ENCODE peak calls at places on chromosomes 4 and X, in six cellular contexts. X is ovary, E is AG09319, Z is neural crest cell, Q is foreskin fibroblast, G is coronary artery. P is an unnamed sample.

GRCh38 chr4:122827258-122827887 is 742 bp downstream of the FGF2 start:
- DNase-seq in X (peak), E (no peak), Z (peak), Q (peak), G (peak), P (peak)

GRCh38 chrX:70089575-70090297 is 27.5 kb downstream of the OTUD6A start:
- DNase-seq in X (no peak), E (no peak), Z (no peak), Q (peak), G (no peak), P (no peak)

GRCh38 chr4:104591505-104591904 is 96.8 kb upstream of the CXXC4 start:
- DNase-seq in X (no peak), E (no peak), Z (peak), Q (no peak), G (no peak), P (no peak)

GRCh38 chr4:140152760-140153418 is 1.1 kb downstream of the MAML3 start:
- DNase-seq in X (peak), E (no peak), Z (peak), Q (peak), G (peak), P (peak)

GRCh38 chr4:161454860-161455259 is 708.9 kb downstream of the FSTL5 start:
- DNase-seq in X (no peak), E (no peak), Z (no peak), Q (no peak), G (no peak), P (no peak)

GRCh38 chrX:121763671-121764070 is 716.3 kb downstream of the GLUD2 start:
- DNase-seq in X (no peak), E (no peak), Z (no peak), Q (no peak), G (no peak), P (no peak)

GRCh38 chrX:132591719-132592275 is 103.0 kb upstream of the MBNL3 start:
- DNase-seq in X (no peak), E (no peak), Z (no peak), Q (no peak), G (no peak), P (no peak)

GRCh38 chrX:150643271-150643670 is 49.9 kb upstream of the MTMR1 start:
- DNase-seq in X (no peak), E (no peak), Z (no peak), Q (no peak), G (no peak), P (no peak)

GRCh38 chrX:54808109-54808604 is 612 bp downstream of the MAGED2 start:
- DNase-seq in X (peak), E (peak), Z (peak), Q (no peak), G (peak), P (peak)

GRCh38 chrX:39894626-39895025 is 203.1 kb downstream of the BCOR start:
- DNase-seq in X (no peak), E (no peak), Z (no peak), Q (no peak), G (no peak), P (peak)

GRCh38 chr4:27278615-27279014 is 418.0 kb downstream of the STIM2 start:
- DNase-seq in X (no peak), E (no peak), Z (peak), Q (no peak), G (no peak), P (peak)

GRCh38 chr4:69039071-69039470 is 57.2 kb upstream of the UGT2B7 start:
- DNase-seq in X (no peak), E (no peak), Z (no peak), Q (no peak), G (no peak), P (no peak)

GRCh38 chrX:47637546-47638195 is 7.9 kb upstream of the CFP start:
- DNase-seq in X (no peak), E (no peak), Z (no peak), Q (no peak), G (no peak), P (no peak)

GRCh38 chr4:24032371-24032989 is 142.6 kb upstream of the PPARGC1A start:
- DNase-seq in X (no peak), E (no peak), Z (no peak), Q (no peak), G (no peak), P (peak)

GRCh38 chr4:74117024-74117534 is 18.1 kb upstream of the CXCL2 start:
- DNase-seq in X (peak), E (peak), Z (no peak), Q (peak), G (peak), P (peak)

GRCh38 chr4:185573651-185574199 is 38.4 kb upstream of the PDLIM3 start:
- DNase-seq in X (no peak), E (no peak), Z (no peak), Q (peak), G (no peak), P (peak)

GRCh38 chrX:74421181-74422028 is at the start of gene SLC16A2:
- DNase-seq in X (peak), E (peak), Z (peak), Q (peak), G (peak), P (peak)

GRCh38 chr4:175871774-175872405 is 59.8 kb upstream of the GPM6A start:
- DNase-seq in X (no peak), E (no peak), Z (no peak), Q (no peak), G (no peak), P (no peak)

DNA sequence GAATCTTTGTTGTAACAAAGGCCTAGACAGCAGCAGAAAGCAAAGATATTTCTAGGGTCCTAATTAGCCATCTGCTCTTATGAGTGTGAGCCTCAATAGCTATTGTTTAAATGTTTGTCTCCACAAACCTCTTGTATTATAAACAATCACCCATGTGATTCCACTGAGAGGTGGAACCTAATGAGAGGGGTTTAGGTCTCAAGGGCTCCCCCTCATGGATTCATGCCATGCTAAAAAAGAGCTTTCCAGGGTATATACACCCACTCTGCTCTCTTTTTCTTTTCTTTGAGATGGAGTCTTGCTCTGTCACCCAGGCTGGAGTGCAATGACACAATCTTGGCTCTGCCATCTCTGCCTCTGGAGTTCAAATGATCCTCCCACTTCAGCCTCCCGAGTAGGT is 42.1 kb downstream of the TRIM61 start:
- DNase-seq in X (no peak), E (no peak), Z (no peak), Q (no peak), G (no peak), P (peak)
- TF ChIP-seq CTCF in X (no peak), E (no peak), Z (peak), Q (no peak), G (no peak), P (no peak)

GRCh38 chr4:184115399-184115798 is 102.3 kb downstream of the ENPP6 start:
- DNase-seq in X (no peak), E (no peak), Z (no peak), Q (no peak), G (no peak), P (no peak)
- TF ChIP-seq CTCF in X (no peak), E (no peak), Z (no peak), Q (no peak), G (no peak), P (no peak)

GRCh38 chrX:30637874-30638793 is 15.1 kb upstream of the GK start:
- DNase-seq in X (no peak), E (no peak), Z (no peak), Q (no peak), G (no peak), P (no peak)

DNA sequence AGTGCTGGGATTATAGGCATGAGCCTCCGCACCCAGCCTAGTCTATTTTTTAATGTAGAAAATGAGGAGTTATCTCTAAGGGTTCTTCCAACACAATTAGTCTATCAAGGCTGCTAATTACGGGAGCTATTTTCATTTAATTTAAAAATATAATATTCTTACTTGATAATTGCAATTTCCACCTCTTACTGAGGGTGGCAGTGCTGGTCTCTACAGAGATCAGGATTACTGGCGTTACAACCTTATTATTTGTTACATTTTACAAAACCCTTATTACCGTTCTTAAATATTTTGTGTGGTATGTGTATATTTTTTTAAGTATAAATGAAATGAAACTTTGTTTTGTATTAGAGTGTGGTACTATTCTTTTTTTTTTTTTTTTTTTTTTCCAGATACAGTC is 17.6 kb upstream of the GK start:
- DNase-seq in X (no peak), E (no peak), Z (no peak), Q (no peak), G (no peak), P (peak)
- TF ChIP-seq CTCF in X (no peak), E (peak), Z (peak), Q (peak), G (no peak), P (no peak)

GRCh38 chrX:68511255-68511654 is 12.4 kb downstream of the YIPF6 start:
- DNase-seq in X (no peak), E (no peak), Z (peak), Q (no peak), G (no peak), P (peak)
- TF ChIP-seq CTCF in X (peak), E (peak), Z (peak), Q (peak), G (peak), P (no peak)

GRCh38 chr4:25976780-25977179 is 62.8 kb downstream of the SMIM20 start:
- DNase-seq in X (no peak), E (no peak), Z (no peak), Q (no peak), G (no peak), P (no peak)
- TF ChIP-seq CTCF in X (no peak), E (no peak), Z (no peak), Q (no peak), G (no peak), P (no peak)